ENCODE peak calls at places on chromosomes 3 and 15, in four cellular contexts. A, K, V and S are unnamed samples.

GRCh38 chr3:59759298-59760169 is 709.7 kb upstream of the CFAP20DC start:
- DNase-seq in A (no peak), K (no peak), V (peak), S (no peak)

GRCh38 chr3:155019576-155019975 is 60.5 kb upstream of the MME start:
- DNase-seq in A (no peak), K (no peak), V (no peak), S (no peak)

GRCh38 chr15:63156086-63156707 is 1.1 kb downstream of the RPS27L start:
- DNase-seq in A (peak), K (no peak), V (no peak), S (no peak)

GRCh38 chr3:71366991-71367604 is 216.4 kb downstream of the FOXP1 start:
- DNase-seq in A (peak), K (no peak), V (peak), S (no peak)

GRCh38 chr15:88215249-88215648 is 41.3 kb downstream of the NTRK3 start:
- DNase-seq in A (no peak), K (no peak), V (no peak), S (no peak)

GRCh38 chr15:99142562-99142961 is 37.7 kb downstream of the SYNM start:
- DNase-seq in A (no peak), K (no peak), V (no peak), S (no peak)

GRCh38 chr3:190008432-190008831 is 112.3 kb downstream of the P3H2 start:
- DNase-seq in A (no peak), K (no peak), V (no peak), S (no peak)

GRCh38 chr3:114496874-114497273 is 203.0 kb downstream of the TIGIT start:
- DNase-seq in A (no peak), K (no peak), V (peak), S (no peak)

GRCh38 chr15:75069301-75069925 is 46.0 kb downstream of the PPCDC start:
- DNase-seq in A (no peak), K (no peak), V (no peak), S (no peak)

GRCh38 chr3:182728248-182728647 is 65.1 kb upstream of the ATP11B start:
- DNase-seq in A (no peak), K (no peak), V (no peak), S (no peak)

GRCh38 chr15:35857812-35858211 is 311.8 kb upstream of the DPH6 start:
- DNase-seq in A (no peak), K (no peak), V (no peak), S (no peak)
- TF ChIP-seq ELF4 in A (no peak), K (no peak), V (no peak), S (no peak)

DNA sequence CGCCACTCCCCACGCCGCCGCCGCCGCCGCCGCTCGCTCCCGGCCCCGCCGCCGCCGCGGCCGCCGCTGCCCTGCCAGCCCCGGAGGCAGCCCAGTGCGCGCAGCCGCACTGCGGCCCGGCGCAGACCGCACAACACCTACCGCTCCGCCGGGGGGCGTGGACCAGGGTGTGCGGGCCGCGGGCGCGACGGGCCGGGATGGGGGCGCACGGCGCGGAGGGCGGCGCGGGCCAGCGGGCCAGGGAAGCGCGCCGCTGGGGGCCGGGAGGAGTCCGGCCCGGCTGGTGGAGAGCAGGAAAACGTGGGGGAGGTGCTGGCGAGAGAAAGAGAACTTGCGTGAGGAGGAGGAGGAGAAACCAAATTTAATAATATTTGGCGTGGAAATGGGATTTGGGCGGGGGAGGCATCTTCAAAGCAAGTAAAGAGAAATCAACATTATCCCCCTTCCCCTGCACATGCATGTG is at the start of gene RFX7:
- DNase-seq in A (peak), K (peak), V (peak), S (peak)
- TF ChIP-seq ELF4 in A (no peak), K (no peak), V (no peak), S (no peak)

DNA sequence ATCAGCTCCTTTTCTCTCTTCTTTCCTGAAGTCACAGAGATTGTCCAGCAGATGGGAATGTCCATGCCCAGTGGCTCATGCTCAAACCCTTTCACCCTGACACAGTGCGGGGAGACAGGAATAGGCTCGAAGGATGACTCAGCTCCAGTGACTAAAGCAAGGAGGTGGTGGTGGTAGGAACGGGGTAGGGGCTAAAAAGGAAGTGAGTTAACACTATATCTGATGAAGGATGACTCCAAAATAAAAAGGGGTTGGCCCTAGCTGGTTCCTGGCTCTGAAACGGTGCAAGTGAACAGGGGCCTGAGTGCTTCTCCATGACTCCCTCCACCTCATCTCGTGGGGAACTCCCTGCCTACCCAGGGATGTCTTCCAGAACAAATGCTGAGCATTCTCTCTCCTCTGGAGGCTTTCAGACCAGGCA is 167.4 kb upstream of the LPP start:
- DNase-seq in A (peak), K (no peak), V (no peak), S (no peak)
- TF ChIP-seq ELF4 in A (no peak), K (no peak), V (no peak), S (no peak)

GRCh38 chr3:4524423-4524769 is 31.2 kb downstream of the ITPR1 start:
- DNase-seq in A (peak), K (no peak), V (peak), S (no peak)
- TF ChIP-seq ELF4 in A (no peak), K (no peak), V (no peak), S (no peak)

GRCh38 chr3:126551839-126552687 is 6.7 kb downstream of the C3orf22 start:
- DNase-seq in A (no peak), K (no peak), V (no peak), S (no peak)

GRCh38 chr3:126552688-126553283 is 5.9 kb downstream of the C3orf22 start:
- DNase-seq in A (no peak), K (no peak), V (no peak), S (no peak)

GRCh38 chr3:126554560-126555525 is 3.9 kb downstream of the C3orf22 start:
- DNase-seq in A (no peak), K (no peak), V (peak), S (no peak)

GRCh38 chr3:126551066-126551838 is 7.5 kb downstream of the C3orf22 start:
- DNase-seq in A (no peak), K (no peak), V (no peak), S (no peak)

DNA sequence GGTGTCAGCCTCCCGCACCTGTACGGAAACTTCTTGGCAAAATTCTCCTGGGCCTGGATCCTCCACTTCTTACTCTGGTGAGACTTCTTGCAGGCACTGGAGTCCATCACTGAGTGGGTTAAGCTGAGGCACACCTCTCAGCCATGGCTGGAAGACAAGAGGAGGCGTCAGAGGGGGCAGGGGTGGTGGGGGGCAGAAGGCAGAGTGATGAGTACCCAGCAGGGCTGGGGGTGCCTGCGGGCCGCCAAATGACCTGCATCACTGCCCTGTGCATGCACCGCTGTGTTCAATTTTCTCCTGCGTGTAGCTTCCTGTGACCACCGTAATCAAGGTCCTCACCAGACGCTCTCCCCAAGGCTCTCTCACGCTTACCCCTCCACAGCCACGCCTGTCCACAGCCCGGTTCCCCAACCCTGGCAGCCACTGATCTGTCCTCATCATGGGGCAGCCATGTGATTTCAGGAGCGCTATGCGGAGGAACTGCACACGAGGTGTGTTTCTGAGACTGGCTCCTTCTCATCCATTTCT is 5.4 kb downstream of the C3orf22 start:
- DNase-seq in A (no peak), K (no peak), V (no peak), S (no peak)
- TF ChIP-seq ELF4 in A (no peak), K (no peak), V (no peak), S (no peak)

DNA sequence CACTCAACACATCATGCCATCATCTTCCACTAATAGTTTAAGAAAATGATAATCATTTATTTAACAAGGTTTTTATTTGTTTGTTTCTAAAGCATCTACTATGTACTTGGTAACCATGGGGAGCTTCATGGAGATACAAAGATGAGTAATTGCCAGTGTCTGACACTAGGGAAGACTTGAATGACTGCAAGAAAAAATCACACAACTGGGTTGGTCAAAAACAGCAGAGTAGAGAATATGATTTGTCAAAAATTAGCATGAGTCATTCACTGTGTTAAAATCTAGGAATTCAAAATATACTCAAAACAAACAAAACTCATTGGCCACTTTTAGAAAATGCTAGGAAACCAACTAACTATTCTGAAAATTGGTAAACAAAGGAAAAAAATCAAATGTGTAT is 6.3 kb downstream of the BNC1 start:
- DNase-seq in A (no peak), K (no peak), V (no peak), S (no peak)
- TF ChIP-seq ELF4 in A (no peak), K (no peak), V (no peak), S (no peak)

GRCh38 chr3:197154-197855 is 742 bp downstream of the CHL1 start:
- DNase-seq in A (no peak), K (no peak), V (no peak), S (no peak)

GRCh38 chr3:194421-194820 is 2.1 kb upstream of the CHL1 start:
- DNase-seq in A (no peak), K (no peak), V (no peak), S (no peak)

GRCh38 chr3:196322-197153 is at the start of gene CHL1:
- DNase-seq in A (no peak), K (no peak), V (no peak), S (peak)

GRCh38 chr3:194006-194405 is 2.6 kb upstream of the CHL1 start:
- DNase-seq in A (no peak), K (no peak), V (no peak), S (no peak)

GRCh38 chr3:195662-196061 is 901 bp upstream of the CHL1 start:
- DNase-seq in A (no peak), K (no peak), V (no peak), S (no peak)
- TF ChIP-seq ELF4 in A (no peak), K (no peak), V (no peak), S (no peak)

DNA sequence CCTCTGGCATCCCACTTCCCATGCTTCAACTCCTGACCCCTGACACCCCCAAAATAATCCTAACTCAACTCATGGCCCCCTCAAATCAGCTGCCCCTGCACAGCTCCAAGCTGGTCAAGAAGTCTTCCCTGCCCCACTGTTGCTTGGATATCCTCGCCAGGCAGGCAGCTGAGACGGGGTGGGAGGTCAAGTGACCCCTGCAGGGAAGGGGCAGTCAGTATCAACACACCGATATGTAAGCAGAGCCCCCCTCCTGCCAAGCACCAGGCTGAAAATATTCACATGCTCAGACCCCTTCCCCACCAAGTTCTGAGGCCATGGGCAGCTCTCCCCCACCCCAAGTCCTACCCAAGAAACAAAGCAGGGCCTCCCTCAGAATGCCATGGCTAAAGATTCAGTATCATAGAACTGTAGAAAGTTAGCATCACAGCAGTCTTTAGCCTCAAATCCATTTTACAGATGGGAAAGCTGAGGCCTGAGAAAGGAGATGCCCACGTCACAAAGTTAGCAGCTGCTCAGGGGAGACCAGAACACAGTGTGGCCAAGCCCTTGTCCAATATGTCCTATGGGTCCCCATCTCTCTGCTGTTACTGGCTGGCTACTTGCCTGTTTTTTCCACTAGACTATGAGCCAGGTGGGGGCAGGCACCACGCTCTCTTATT is 67.8 kb downstream of the SLC12A8 start:
- DNase-seq in A (no peak), K (no peak), V (no peak), S (no peak)
- TF ChIP-seq ELF4 in A (no peak), K (no peak), V (no peak), S (no peak)

GRCh38 chr3:146505496-146505895 is 36.1 kb upstream of the PLSCR2 start:
- DNase-seq in A (no peak), K (no peak), V (no peak), S (no peak)

GRCh38 chr3:146502887-146503458 is 33.6 kb upstream of the PLSCR2 start:
- DNase-seq in A (no peak), K (no peak), V (no peak), S (no peak)

GRCh38 chr3:146503459-146504202 is 34.3 kb upstream of the PLSCR2 start:
- DNase-seq in A (no peak), K (no peak), V (peak), S (no peak)

GRCh38 chr3:146507331-146508120 is 36.9 kb downstream of the PLSCR1 start:
- DNase-seq in A (peak), K (no peak), V (no peak), S (no peak)

DNA sequence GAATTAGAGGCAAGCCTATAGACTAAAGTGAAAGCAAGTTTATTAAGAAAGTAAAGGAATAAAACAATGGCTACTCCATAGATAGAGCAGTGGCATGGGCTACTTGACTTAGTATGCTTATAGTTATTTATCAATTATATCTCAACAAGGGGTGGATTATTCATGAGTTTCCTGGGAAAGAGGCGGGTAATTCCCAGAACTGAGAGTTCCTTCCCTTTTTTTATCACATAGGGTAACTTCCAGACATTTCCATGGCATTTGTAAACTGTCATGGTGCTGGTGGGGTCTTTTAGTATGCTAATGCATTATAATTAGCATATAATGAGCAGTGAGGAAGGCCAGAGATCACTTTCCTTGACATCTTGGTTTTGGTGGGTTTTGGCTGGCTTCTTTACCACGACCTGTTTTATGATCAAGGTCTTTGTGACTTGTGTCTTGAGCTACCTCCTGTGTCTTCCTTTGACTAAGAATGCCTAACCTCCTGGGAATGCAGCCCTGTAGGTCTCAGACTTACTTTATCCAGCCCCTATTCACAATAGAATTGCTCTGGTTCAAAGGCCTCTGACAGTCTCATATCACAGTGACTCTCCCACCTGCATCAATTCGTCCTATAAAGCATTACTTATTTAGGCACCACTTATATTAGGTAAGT is 35.3 kb upstream of the PLSCR2 start:
- DNase-seq in A (no peak), K (no peak), V (no peak), S (no peak)
- TF ChIP-seq ELF4 in A (no peak), K (no peak), V (no peak), S (no peak)